ENCODE peak calls at places on chromosomes 6 and 20, in eight cellular contexts. K is suprapubic skin, T is heart right ventricle, M is cardiac muscle cell, E is breast epithelium, G is sigmoid colon, I is stomach, H is spleen. R is an unnamed sample.

GRCh38 chr6:21137708-21138358 is 455.7 kb upstream of the SOX4 start:
- DNase-seq in G (no peak), H (no peak), T (no peak), K (no peak), I (no peak), M (peak; percentile 38), E (no peak), R (no peak)

GRCh38 chr6:11197175-11197535 is 35.3 kb downstream of the NEDD9 start:
- DNase-seq in T (no peak), G (no peak), H (no peak), M (peak; percentile 88), E (no peak), I (no peak), K (no peak), R (no peak)

GRCh38 chr20:48776306-48776705 is 51.5 kb downstream of the PREX1 start:
- DNase-seq in T (no peak), E (no peak), K (peak; percentile 82), H (peak; percentile 75), M (peak; percentile 66), I (no peak), G (no peak), R (no peak)

GRCh38 chr6:152748843-152749242 is 1.8 kb upstream of the VIP start:
- DNase-seq in E (no peak), M (peak; percentile 34), G (no peak), K (no peak), T (no peak), I (no peak), H (no peak), R (no peak)

GRCh38 chr20:6768228-6769185 is 1.0 kb downstream of the BMP2 start:
- DNase-seq in M (peak; percentile 39), H (peak; percentile 78), K (no peak), E (no peak), I (peak; percentile 32), G (peak; percentile 70), T (peak; percentile 28), R (no peak)

GRCh38 chr20:25248501-25249172 is 752 bp downstream of the PYGB start:
- DNase-seq in T (peak; percentile 51), G (peak; percentile 74), K (peak; percentile 81), M (peak; percentile 61), E (peak; percentile 23), I (peak; percentile 50), H (no peak), R (peak; percentile 43)

GRCh38 chr6:143607959-143608358 is 69.8 kb upstream of the PHACTR2 start:
- DNase-seq in K (no peak), H (no peak), E (no peak), T (no peak), G (no peak), M (no peak), I (no peak), R (peak; percentile 69)

GRCh38 chr20:24797864-24798655 is 151.0 kb upstream of the CST7 start:
- DNase-seq in M (no peak), H (peak; percentile 50), G (no peak), K (no peak), E (no peak), T (no peak), I (no peak), R (no peak)

GRCh38 chr6:13538600-13538999 is 35.8 kb upstream of the SIRT5 start:
- DNase-seq in I (no peak), H (no peak), G (no peak), E (no peak), M (no peak), T (no peak), K (no peak), R (no peak)

GRCh38 chr20:31605031-31605901 is at the start of gene ID1:
- DNase-seq in E (peak; percentile 86), T (peak; percentile 94), I (peak; percentile 95), K (peak; percentile 98), G (peak; percentile 97), H (peak; percentile 97), M (peak; percentile 98), R (peak; percentile 95)

GRCh38 chr6:45990162-45990561 is 25.5 kb downstream of the CLIC5 start:
- DNase-seq in T (no peak), E (no peak), H (no peak), I (no peak), M (no peak), K (no peak), G (no peak), R (no peak)

GRCh38 chr20:46120136-46120535 is 2.0 kb downstream of the CD40 start:
- DNase-seq in H (no peak), G (no peak), E (no peak), K (no peak), M (no peak), T (no peak), I (no peak), R (no peak)

GRCh38 chr20:46119028-46119546 is 973 bp downstream of the CD40 start:
- DNase-seq in M (no peak), K (peak; percentile 73), I (peak; percentile 23), H (no peak), E (no peak), T (no peak), G (no peak), R (no peak)

GRCh38 chr20:46117704-46118467 is at the start of gene CD40:
- DNase-seq in T (peak; percentile 91), K (peak; percentile 92), H (peak; percentile 93), M (peak; percentile 90), E (peak; percentile 85), G (peak; percentile 95), I (peak; percentile 86), R (peak; percentile 77)

GRCh38 chr20:46119547-46119946 is 1.4 kb downstream of the CD40 start:
- DNase-seq in E (no peak), G (no peak), I (peak; percentile 8), H (no peak), T (no peak), M (no peak), K (no peak), R (no peak)

DNA sequence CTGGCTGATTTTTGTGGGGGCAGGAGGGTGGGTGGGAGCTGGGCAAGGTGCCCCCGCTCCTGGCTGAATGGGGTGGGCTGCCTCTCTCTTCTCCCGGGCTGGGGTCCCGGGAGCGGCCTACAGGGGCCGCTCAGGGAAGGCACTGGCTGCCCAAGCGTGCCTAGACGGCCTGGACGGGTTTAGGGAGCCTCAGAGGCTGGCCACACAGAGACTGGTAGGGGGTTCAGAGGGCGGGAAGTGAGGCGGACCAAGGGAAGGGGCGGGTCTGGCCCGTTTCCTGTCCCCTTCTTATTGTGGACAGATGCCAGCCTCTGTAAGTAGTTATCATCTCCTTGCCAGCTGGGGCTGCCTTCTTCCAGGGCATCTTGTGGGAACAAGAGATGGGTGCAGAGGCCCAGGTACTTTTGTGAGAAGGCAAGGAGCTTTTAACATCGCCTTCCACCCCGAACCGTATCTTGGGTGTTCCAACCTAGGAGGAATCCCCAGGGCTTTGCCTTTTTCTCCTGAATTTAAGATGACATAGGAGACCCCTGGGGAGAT is 437 bp downstream of the CD40 start:
- DNase-seq in I (peak; percentile 28), K (peak; percentile 45), G (peak; percentile 73), E (no peak), M (peak; percentile 33), H (peak; percentile 87), T (peak; percentile 46), R (peak; percentile 68)
- H3K27ac ChIP-seq in I (peak overlapping the region; percentile 88), K (peak overlapping the region; percentile 43), G (peak overlapping the region; percentile 84), E (peak overlapping the region; percentile 94), M (no peak overlapping the region), H (peak overlapping the region; percentile 81), T (peak overlapping the region; percentile 84), R (peak overlapping the region; percentile 81)

GRCh38 chr20:53594068-53595017 is 704 bp upstream of the ZNF217 start:
- DNase-seq in M (peak; percentile 97), K (peak; percentile 98), T (peak; percentile 99), G (peak; percentile 98), H (peak; percentile 99), E (peak; percentile 92), I (peak; percentile 99), R (peak; percentile 95)
- TF ChIP-seq CTCF in M (peak; percentile 13), K (peak; percentile 21), T (peak; percentile 43), G (no peak), H (peak; percentile 72), E (no peak), I (no peak), R (no peak)

DNA sequence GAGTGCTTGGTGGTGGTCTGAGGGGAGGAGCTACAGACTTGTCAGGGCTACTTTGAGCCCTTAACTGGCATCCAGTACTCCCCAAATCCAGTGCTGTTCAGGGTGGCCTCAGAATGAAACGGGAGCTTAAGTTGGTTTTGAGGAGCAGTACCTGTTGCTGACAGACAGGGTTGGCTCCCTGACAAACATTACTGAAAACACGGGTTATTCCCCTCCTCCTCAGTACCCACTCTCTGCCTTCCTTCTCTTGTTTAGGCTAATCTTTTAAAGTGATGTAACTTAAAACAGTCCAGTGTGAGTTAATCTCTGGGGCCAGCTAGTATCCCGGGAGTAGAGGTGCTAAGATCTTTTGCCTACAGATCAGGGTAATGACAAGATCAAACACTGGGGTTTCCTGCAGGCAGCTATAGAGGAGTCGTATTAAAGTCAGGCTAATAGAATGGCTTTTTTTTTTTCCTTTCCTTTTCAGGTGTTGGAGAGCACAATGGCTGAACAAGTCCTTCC is 3.7 kb downstream of the TNFAIP3 start:
- DNase-seq in H (no peak), T (no peak), G (no peak), K (no peak), I (no peak), E (no peak), M (no peak), R (no peak)
- H3K4me3 ChIP-seq in H (peak overlapping the region; percentile 85), T (no peak overlapping the region), G (peak overlapping the region; percentile 1), K (peak overlapping the region; percentile 97), I (peak overlapping the region; percentile 76), E (peak overlapping the region; percentile 85), M (no peak overlapping the region), R (no peak overlapping the region)

GRCh38 chr6:137161975-137162374 is 11.5 kb downstream of the IL22RA2 start:
- DNase-seq in H (no peak), T (no peak), M (peak; percentile 3), K (no peak), I (no peak), G (no peak), E (no peak), R (no peak)

GRCh38 chr6:137163732-137164318 is 9.6 kb downstream of the IL22RA2 start:
- DNase-seq in K (no peak), T (no peak), E (no peak), G (no peak), H (no peak), I (no peak), M (no peak), R (no peak)

GRCh38 chr6:137165375-137166246 is 7.8 kb downstream of the IL22RA2 start:
- DNase-seq in K (no peak), I (peak; percentile 69), H (peak; percentile 82), M (peak; percentile 11), T (peak; percentile 40), G (no peak), E (no peak), R (no peak)

GRCh38 chr6:137160763-137161162 is 12.7 kb downstream of the IL22RA2 start:
- DNase-seq in G (no peak), K (no peak), H (no peak), E (no peak), I (no peak), T (no peak), M (peak; percentile 38), R (no peak)

DNA sequence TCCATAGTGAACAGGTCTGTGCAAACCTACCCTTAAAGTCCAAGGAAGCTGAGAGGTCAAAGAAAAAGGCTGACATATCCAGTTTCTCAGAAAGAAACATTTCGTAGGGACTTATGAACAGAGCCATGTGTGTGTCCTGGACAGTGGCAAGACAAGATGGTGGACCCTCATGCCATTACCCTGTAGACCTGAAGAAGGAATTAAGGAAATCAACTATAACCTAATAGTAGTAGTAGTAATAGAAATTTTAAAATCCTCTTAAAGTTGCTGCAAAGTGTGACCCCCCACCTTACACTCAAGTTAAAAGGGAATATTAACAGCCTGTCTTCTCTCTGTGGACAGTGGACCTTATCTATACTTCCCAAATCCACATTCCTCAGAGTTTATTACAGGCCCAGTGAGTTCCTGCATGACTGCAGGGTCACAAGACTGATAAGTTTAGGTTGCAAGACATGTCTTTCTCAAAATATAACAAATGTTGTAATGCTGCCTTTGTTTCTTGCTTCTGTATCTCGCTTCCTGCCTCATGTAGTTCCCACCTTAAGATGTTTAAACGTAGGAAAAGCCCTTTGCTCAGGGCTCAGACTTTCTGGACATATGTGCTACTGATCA is 10.6 kb downstream of the IL22RA2 start:
- DNase-seq in M (no peak), T (no peak), G (no peak), I (no peak), E (no peak), H (no peak), K (no peak), R (no peak)
- H3K27ac ChIP-seq in M (no peak overlapping the region), T (no peak overlapping the region), G (no peak overlapping the region), I (no peak overlapping the region), E (no peak overlapping the region), H (no peak overlapping the region), K (no peak overlapping the region), R (no peak overlapping the region)